ENCODE peak calls at places on chromosomes 3 and 15, in ten cellular contexts. S, K, X, C, V, D, T, I, Y and R are unnamed samples.

GRCh38 chr15:99053380-99054024 is 45.9 kb upstream of the PGPEP1L start:
- DNase-seq in T (no peak), S (no peak), K (no peak), X (no peak), I (no peak), D (no peak), C (no peak), Y (no peak), V (no peak), R (no peak)

GRCh38 chr15:59792359-59792758 is 103.2 kb upstream of the BNIP2 start:
- DNase-seq in S (no peak), K (no peak), I (no peak), C (no peak), Y (no peak), T (no peak), D (no peak), V (no peak), X (no peak), R (no peak)

GRCh38 chr3:119627461-119627860 is 29.8 kb downstream of the PLA1A start:
- DNase-seq in T (peak; percentile 78), X (no peak), K (peak; percentile 50), Y (peak; percentile 28), I (no peak), V (no peak), S (no peak), C (no peak), D (peak; percentile 31), R (no peak)

GRCh38 chr15:39438795-39439577 is 141.9 kb upstream of the THBS1 start:
- DNase-seq in D (no peak), C (no peak), V (peak; percentile 60), K (no peak), X (no peak), Y (no peak), T (no peak), S (no peak), I (peak; percentile 34), R (no peak)

GRCh38 chr3:94462931-94463330 is 400.1 kb downstream of the NSUN3 start:
- DNase-seq in Y (no peak), T (no peak), X (no peak), V (no peak), S (no peak), K (no peak), D (no peak), I (no peak), C (no peak), R (no peak)

GRCh38 chr3:13884851-13885703 is 5.2 kb upstream of the WNT7A start:
- DNase-seq in Y (peak; percentile 54), I (peak; percentile 36), V (no peak), C (peak; percentile 13), K (peak; percentile 44), X (no peak), S (peak; percentile 68), D (no peak), T (no peak), R (peak; percentile 56)

GRCh38 chr15:74144153-74144775 is 13.9 kb downstream of the ISLR2 start:
- DNase-seq in Y (no peak), I (peak; percentile 23), S (no peak), V (no peak), D (no peak), T (no peak), X (no peak), K (no peak), C (no peak), R (peak; percentile 29)

GRCh38 chr3:153385343-153385742 is 223.3 kb downstream of the RAP2B start:
- DNase-seq in D (no peak), I (no peak), T (no peak), C (no peak), V (no peak), S (no peak), X (no peak), K (no peak), Y (no peak), R (no peak)

GRCh38 chr15:101126618-101127502 is 125.0 kb downstream of the CHSY1 start:
- DNase-seq in I (no peak), Y (no peak), K (no peak), T (no peak), X (no peak), V (no peak), S (no peak), C (no peak), D (no peak), R (no peak)

GRCh38 chr15:80832676-80833075 is 53.5 kb downstream of the CEMIP start:
- DNase-seq in S (no peak), X (no peak), K (no peak), V (no peak), T (no peak), D (no peak), Y (no peak), I (no peak), C (no peak), R (no peak)

DNA sequence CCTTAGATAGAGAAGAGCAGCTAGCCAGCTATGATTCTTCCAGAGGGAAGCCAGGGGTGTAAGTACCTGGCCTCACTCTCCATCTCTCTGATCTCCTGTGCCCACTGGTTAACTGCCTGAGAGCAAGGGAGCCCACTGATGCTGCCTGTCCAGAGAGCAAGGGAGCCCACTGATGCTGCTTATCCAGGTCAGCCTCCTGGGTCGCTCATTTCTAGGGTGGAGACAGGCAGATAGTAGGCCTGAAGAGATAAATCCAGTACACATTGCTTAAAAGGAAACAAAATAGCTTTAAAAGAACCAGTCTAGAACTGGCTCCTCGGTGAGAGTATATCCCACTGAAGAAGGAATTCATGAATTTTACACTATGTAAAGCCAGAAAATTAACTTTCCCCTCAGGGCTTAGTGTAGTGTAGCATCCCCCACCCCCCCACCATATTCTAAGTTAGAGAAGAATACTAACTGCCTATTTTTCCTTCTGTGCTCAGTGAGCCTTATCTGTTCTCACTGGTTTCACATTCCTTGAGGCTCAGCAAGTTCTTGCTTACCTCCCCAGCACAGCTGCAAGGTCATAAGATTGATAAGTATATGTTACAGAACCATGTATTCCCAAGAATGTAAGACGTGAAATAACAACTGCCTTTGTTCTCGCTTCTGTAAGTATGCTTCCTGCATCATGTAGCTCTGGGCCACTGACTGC is 30.5 kb upstream of the NOX5 start:
- DNase-seq in S (no peak), Y (no peak), C (no peak), K (no peak), D (no peak), X (no peak), I (no peak), T (no peak), V (no peak), R (no peak)
- TF ChIP-seq POLR2A in S (no peak), Y (no peak), C (no peak), K (no peak), D (no peak), X (no peak), I (no peak), T (no peak), V (no peak), R (no peak)

DNA sequence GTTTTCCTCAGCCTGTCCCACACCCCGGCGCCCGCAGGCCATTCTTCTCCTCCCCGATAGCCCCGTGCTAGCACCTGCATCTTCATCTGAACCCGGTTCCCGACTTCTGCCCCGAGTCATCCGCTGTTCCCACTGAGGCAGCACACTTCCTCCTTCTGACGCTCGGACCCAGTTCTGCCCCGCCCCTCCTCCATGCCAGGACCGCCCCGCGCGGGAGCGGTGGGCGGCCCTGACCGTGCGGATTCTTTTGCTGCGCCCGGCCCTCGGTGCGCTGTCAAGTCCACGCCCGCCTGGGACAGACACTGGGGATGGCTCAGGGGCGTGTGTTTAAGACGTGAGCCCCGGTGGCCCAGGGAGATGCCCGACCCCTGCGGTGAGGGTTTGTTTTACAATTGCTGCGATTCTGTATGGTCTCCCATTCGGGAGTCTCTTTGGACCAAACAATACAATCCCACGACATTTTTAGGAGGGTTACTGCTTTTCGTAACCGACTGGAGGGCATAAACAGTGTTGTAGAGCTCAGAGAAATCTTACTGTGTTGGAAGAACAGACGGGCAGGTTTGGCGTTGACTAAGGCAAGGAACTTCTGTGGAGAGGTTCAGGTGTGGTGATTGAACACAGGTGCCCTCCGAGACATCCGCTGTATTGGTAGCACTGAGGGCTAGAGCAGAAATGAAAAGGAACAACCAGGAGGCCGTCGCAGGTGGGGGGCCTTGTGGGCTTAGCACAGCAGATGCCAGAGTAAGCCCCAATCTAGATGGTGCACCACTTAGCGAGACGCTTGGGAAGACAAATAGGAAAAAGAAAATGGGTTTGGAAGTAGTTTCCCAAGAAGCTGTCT is 716 bp downstream of the PTPN23 start:
- DNase-seq in T (peak; percentile 90), C (peak; percentile 94), K (peak; percentile 87), D (peak; percentile 81), X (peak; percentile 80), I (peak; percentile 80), S (peak; percentile 82), V (peak; percentile 78), Y (peak; percentile 91), R (peak; percentile 70)
- TF ChIP-seq POLR2A in T (peak; percentile 91), C (no peak), K (no peak), D (no peak), X (no peak), I (peak; percentile 55), S (no peak), V (no peak), Y (no peak), R (peak; percentile 25)

DNA sequence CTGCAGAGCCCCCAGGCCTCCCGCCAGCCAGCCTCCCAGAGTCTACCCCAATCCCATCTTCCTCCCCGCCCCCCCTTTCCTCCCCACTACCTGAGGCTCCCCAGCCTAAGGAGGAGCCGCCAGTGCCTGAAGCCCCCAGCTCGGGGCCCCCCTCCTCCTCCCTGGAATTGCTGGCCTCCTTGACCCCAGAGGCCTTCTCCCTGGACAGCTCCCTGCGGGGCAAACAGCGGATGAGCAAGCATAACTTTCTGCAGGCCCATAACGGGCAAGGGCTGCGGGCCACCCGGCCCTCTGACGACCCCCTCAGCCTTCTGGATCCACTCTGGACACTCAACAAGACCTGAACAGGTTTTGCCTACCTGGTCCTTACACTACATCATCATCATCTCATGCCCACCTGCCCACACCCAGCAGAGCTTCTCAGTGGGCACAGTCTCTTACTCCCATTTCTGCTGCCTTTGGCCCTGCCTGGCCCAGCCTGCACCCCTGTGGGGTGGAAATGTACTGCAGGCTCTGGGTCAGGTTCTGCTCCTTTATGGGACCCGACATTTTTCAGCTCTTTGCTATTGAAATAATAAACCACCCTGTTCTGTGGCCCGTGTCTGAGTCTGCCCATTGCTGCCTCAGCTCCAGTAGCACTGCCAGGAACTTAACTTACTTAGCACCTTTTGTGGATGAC is 32.2 kb downstream of the PTPN23 start:
- DNase-seq in D (no peak), Y (no peak), T (no peak), C (no peak), V (no peak), I (no peak), X (no peak), K (no peak), S (no peak), R (no peak)
- TF ChIP-seq POLR2A in D (no peak), Y (no peak), T (no peak), C (no peak), V (no peak), I (no peak), X (no peak), K (no peak), S (no peak), R (no peak)

DNA sequence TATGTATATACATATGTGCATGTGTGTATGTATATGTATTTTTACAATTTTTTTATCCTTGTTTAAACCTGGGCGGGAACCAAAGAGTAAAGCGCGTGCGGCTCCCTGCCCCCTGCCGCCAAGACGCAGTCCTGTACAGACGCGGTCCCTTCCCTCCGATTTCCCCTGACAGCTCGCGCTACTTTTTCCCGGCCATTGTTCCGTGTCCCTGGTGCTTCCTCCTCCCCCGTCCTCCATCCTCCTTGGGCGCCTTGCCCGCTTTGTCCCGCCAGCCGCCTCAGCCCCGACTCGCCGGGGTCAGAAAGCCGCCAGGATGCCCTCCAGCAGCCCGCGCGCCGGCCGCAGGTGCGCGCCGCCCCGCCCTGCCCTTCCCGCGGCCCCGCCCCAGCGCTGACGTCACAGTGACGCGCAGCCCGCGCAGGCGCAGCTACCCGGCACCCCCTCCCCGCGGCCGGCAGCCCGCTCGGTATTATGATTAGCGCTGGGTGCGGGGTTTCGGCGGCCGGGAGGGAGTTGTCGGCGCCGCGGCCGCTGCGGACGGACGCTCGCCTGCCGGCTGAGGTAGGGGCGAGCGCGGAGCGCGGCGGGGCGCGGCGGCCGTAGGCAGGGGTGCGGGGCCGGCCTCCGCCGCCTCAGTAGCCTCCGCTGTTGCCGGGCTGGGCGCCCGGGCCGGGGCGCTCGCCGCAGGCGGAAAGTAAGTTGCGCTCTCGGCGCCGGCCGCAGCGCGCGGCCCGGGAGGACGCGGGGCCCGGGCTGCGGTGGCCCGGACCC is at the start of gene SNRK:
- DNase-seq in X (peak; percentile 87), Y (peak; percentile 94), C (peak; percentile 93), T (peak; percentile 99), D (peak; percentile 95), K (peak; percentile 90), I (peak; percentile 53), V (peak; percentile 83), S (peak; percentile 94), R (peak; percentile 44)
- TF ChIP-seq POLR2A in X (peak; percentile 94), Y (peak; percentile 50), C (peak; percentile 23), T (peak; percentile 87), D (peak; percentile 84), K (peak; percentile 80), I (peak; percentile 34), V (peak; percentile 99), S (no peak), R (peak; percentile 61)